ENCODE peak calls at places on chromosomes 3 and 15, in nine cellular contexts. A is activated T-helper 1 cell treated with anti-CD3 and anti-CD28 coated beads, Interleukin-2, amount 50 U/mL, for 16 hours; E is HuH-7.5; K is activated CD8-positive, alpha-beta T cell treated with anti-CD3 and anti-CD28 coated beads for 36 hours; U is cerebellar cortex; F is NCI-H2171; H is GM04504; Y is caudate nucleus; O is kidney tubule cell. L is an unnamed sample.

GRCh38 chr3:197394464-197395321 is 96.3 kb upstream of the DLG1 start:
- DNase-seq in A (no peak), E (no peak), K (peak), U (peak), F (no peak), H (peak), Y (no peak), O (peak), L (no peak)

GRCh38 chr15:31745841-31746240 is 284.5 kb upstream of the CHRNA7 start:
- DNase-seq in A (no peak), E (no peak), K (no peak), U (no peak), F (no peak), H (no peak), Y (no peak), O (no peak), L (no peak)

GRCh38 chr3:161217496-161217895 is 3.6 kb upstream of the NMD3 start:
- DNase-seq in A (no peak), E (no peak), K (no peak), U (no peak), F (no peak), H (peak), Y (no peak), O (peak), L (no peak)

GRCh38 chr3:27387625-27388024 is 18.4 kb upstream of the NEK10 start:
- DNase-seq in A (no peak), E (no peak), K (no peak), U (no peak), F (no peak), H (no peak), Y (no peak), O (no peak), L (no peak)

GRCh38 chr3:171404376-171404982 is 55.7 kb downstream of the TNIK start:
- DNase-seq in A (no peak), E (no peak), K (no peak), U (no peak), F (no peak), H (no peak), Y (no peak), O (no peak), L (no peak)

GRCh38 chr15:43360821-43361220 is 10.0 kb downstream of the ZSCAN29 start:
- DNase-seq in A (no peak), E (no peak), K (no peak), U (no peak), F (no peak), H (no peak), Y (no peak), O (no peak), L (no peak)

GRCh38 chr3:52388933-52389332 is 56.0 kb downstream of the SEMA3G start:
- DNase-seq in A (no peak), E (no peak), K (no peak), U (no peak), F (no peak), H (no peak), Y (no peak), O (no peak), L (no peak)

GRCh38 chr3:45711936-45712335 is 22.7 kb downstream of the SACM1L start:
- DNase-seq in A (no peak), E (no peak), K (no peak), U (no peak), F (no peak), H (no peak), Y (no peak), O (no peak), L (no peak)

GRCh38 chr15:68789921-68790575 is 30.6 kb downstream of the ANP32A start:
- DNase-seq in A (no peak), E (no peak), K (no peak), U (peak), F (no peak), H (no peak), Y (no peak), O (peak), L (no peak)

GRCh38 chr3:189172668-189173419 is 1.1 kb downstream of the TPRG1 start:
- DNase-seq in A (no peak), E (no peak), K (peak), U (no peak), F (no peak), H (no peak), Y (no peak), O (no peak), L (no peak)

GRCh38 chr15:96160800-96161199 is 169.7 kb upstream of the NR2F2 start:
- DNase-seq in A (no peak), E (no peak), K (no peak), U (no peak), F (no peak), H (no peak), Y (no peak), O (no peak), L (no peak)

GRCh38 chr3:186790261-186790981 is 7.0 kb downstream of the EIF4A2 start:
- DNase-seq in A (no peak), E (no peak), K (peak), U (peak), F (no peak), H (no peak), Y (no peak), O (peak), L (peak)

GRCh38 chr3:65914032-65914739 is 124.5 kb downstream of the MAGI1 start:
- DNase-seq in A (no peak), E (no peak), K (no peak), U (peak), F (no peak), H (no peak), Y (no peak), O (no peak), L (no peak)

GRCh38 chr15:41281236-41281635 is 50.2 kb downstream of the CHP1 start:
- DNase-seq in A (no peak), E (no peak), K (no peak), U (no peak), F (no peak), H (peak), Y (no peak), O (peak), L (no peak)

GRCh38 chr15:57054351-57054750 is 135.9 kb downstream of the TCF12 start:
- DNase-seq in A (no peak), E (no peak), K (no peak), U (no peak), F (no peak), H (no peak), Y (no peak), O (no peak), L (no peak)

GRCh38 chr3:38039899-38040261 is 872 bp downstream of the DLEC1 start:
- DNase-seq in A (no peak), E (no peak), K (peak), U (no peak), F (no peak), H (no peak), Y (peak), O (peak), L (no peak)

GRCh38 chr3:87997298-87997697 is 61.5 kb downstream of the CGGBP1 start:
- DNase-seq in A (no peak), E (no peak), K (peak), U (no peak), F (no peak), H (no peak), Y (no peak), O (peak), L (no peak)

GRCh38 chr3:187987919-187988318 is 166.0 kb upstream of the LPP start:
- DNase-seq in A (no peak), E (no peak), K (peak), U (no peak), F (no peak), H (no peak), Y (no peak), O (no peak), L (no peak)

GRCh38 chr3:54931182-54931581 is 3.3 kb upstream of the LRTM1 start:
- DNase-seq in A (no peak), E (no peak), K (no peak), U (peak), F (no peak), H (no peak), Y (peak), O (no peak), L (no peak)

GRCh38 chr15:93088200-93088980 is 621 bp downstream of the RGMA start:
- DNase-seq in A (no peak), E (no peak), K (peak), U (no peak), F (peak), H (no peak), Y (no peak), O (no peak), L (no peak)

GRCh38 chr3:52053307-52054304 is 2.8 kb downstream of the DUSP7 start:
- DNase-seq in A (no peak), E (no peak), K (peak), U (peak), F (no peak), H (no peak), Y (no peak), O (peak), L (no peak)

GRCh38 chr3:95235916-95236315 is 1173.1 kb downstream of the NSUN3 start:
- DNase-seq in A (no peak), E (no peak), K (no peak), U (no peak), F (no peak), H (no peak), Y (no peak), O (peak), L (no peak)

GRCh38 chr15:80977627-80978036 is 12.0 kb downstream of the MESD start:
- DNase-seq in A (no peak), E (no peak), K (peak), U (peak), F (peak), H (no peak), Y (peak), O (no peak), L (peak)

GRCh38 chr3:42749753-42750231 is 23.3 kb downstream of the CCDC13 start:
- DNase-seq in A (no peak), E (peak), K (no peak), U (no peak), F (no peak), H (no peak), Y (no peak), O (peak), L (no peak)

GRCh38 chr3:180680097-180680430 is 775 bp upstream of the CCDC39 start:
- DNase-seq in A (no peak), E (peak), K (peak), U (peak), F (peak), H (no peak), Y (no peak), O (peak), L (no peak)

GRCh38 chr15:35519536-35520149 is 26.3 kb downstream of the DPH6 start:
- DNase-seq in A (no peak), E (no peak), K (no peak), U (peak), F (peak), H (no peak), Y (no peak), O (peak), L (peak)

GRCh38 chr3:11624161-11624560 is 19.6 kb downstream of the VGLL4 start:
- DNase-seq in A (no peak), E (no peak), K (peak), U (no peak), F (no peak), H (no peak), Y (no peak), O (no peak), L (no peak)

L was measured in DMS 273 treated with DMSO at 0.1 percent for 48 hours.